ENCODE peak calls at places on chromosomes 13 and 19, in seven cellular contexts. One of them, this sample, is unnamed.

GRCh38 chr13:60572855-60573254 is 175.8 kb downstream of the TDRD3 start:
- DNase-seq in adrenal gland: no peak
- DNase-seq in progenitor cell of endocrine pancreas: no peak
- DNase-seq in activated T-cell treated with anti-CD3 and anti-CD28 coated beads, Interleukin-2, amount 50 U/mL, for 72 hours: no peak
- DNase-seq in neural crest cell: no peak
- DNase-seq in activated naive CD8-positive, alpha-beta T cell treated with anti-CD3 and anti-CD28 coated beads, Interleukin-2, amount 50 U/mL, for 24 hours: no peak
- DNase-seq in DMS 273 treated with DMSO at 0.1 percent for 48 hours: no peak
- DNase-seq in this sample: no peak

GRCh38 chr13:41229356-41229755 is 34.0 kb downstream of the MTRF1 start:
- DNase-seq in progenitor cell of endocrine pancreas: no peak
- DNase-seq in activated T-cell treated with anti-CD3 and anti-CD28 coated beads, Interleukin-2, amount 50 U/mL, for 72 hours: no peak
- DNase-seq in adrenal gland: no peak
- DNase-seq in DMS 273 treated with DMSO at 0.1 percent for 48 hours: no peak
- DNase-seq in activated naive CD8-positive, alpha-beta T cell treated with anti-CD3 and anti-CD28 coated beads, Interleukin-2, amount 50 U/mL, for 24 hours: no peak
- DNase-seq in neural crest cell: no peak
- DNase-seq in this sample: no peak

GRCh38 chr19:47373246-47374240 is 24.4 kb downstream of the DHX34 start:
- DNase-seq in DMS 273 treated with DMSO at 0.1 percent for 48 hours: no peak
- DNase-seq in neural crest cell: no peak
- DNase-seq in activated naive CD8-positive, alpha-beta T cell treated with anti-CD3 and anti-CD28 coated beads, Interleukin-2, amount 50 U/mL, for 24 hours: no peak
- DNase-seq in progenitor cell of endocrine pancreas: no peak
- DNase-seq in activated T-cell treated with anti-CD3 and anti-CD28 coated beads, Interleukin-2, amount 50 U/mL, for 72 hours: no peak
- DNase-seq in adrenal gland: no peak
- DNase-seq in this sample: no peak

GRCh38 chr13:19888799-19889198 is 25.4 kb upstream of the ZMYM5 start:
- DNase-seq in activated T-cell treated with anti-CD3 and anti-CD28 coated beads, Interleukin-2, amount 50 U/mL, for 72 hours: no peak
- DNase-seq in neural crest cell: no peak
- DNase-seq in activated naive CD8-positive, alpha-beta T cell treated with anti-CD3 and anti-CD28 coated beads, Interleukin-2, amount 50 U/mL, for 24 hours: no peak
- DNase-seq in adrenal gland: no peak
- DNase-seq in progenitor cell of endocrine pancreas: no peak
- DNase-seq in DMS 273 treated with DMSO at 0.1 percent for 48 hours: no peak
- DNase-seq in this sample: no peak

GRCh38 chr13:46622918-46623256 is 69.9 kb downstream of the LRCH1 start:
- DNase-seq in activated naive CD8-positive, alpha-beta T cell treated with anti-CD3 and anti-CD28 coated beads, Interleukin-2, amount 50 U/mL, for 24 hours: no peak
- DNase-seq in DMS 273 treated with DMSO at 0.1 percent for 48 hours: peak; percentile 92
- DNase-seq in neural crest cell: no peak
- DNase-seq in adrenal gland: peak; percentile 84
- DNase-seq in progenitor cell of endocrine pancreas: no peak
- DNase-seq in activated T-cell treated with anti-CD3 and anti-CD28 coated beads, Interleukin-2, amount 50 U/mL, for 72 hours: no peak
- DNase-seq in this sample: peak; percentile 66

GRCh38 chr13:39559838-39560237 is 43.2 kb downstream of the LHFPL6 start:
- DNase-seq in DMS 273 treated with DMSO at 0.1 percent for 48 hours: no peak
- DNase-seq in neural crest cell: no peak
- DNase-seq in adrenal gland: no peak
- DNase-seq in progenitor cell of endocrine pancreas: no peak
- DNase-seq in activated naive CD8-positive, alpha-beta T cell treated with anti-CD3 and anti-CD28 coated beads, Interleukin-2, amount 50 U/mL, for 24 hours: no peak
- DNase-seq in activated T-cell treated with anti-CD3 and anti-CD28 coated beads, Interleukin-2, amount 50 U/mL, for 72 hours: no peak
- DNase-seq in this sample: no peak

GRCh38 chr13:111210082-111210481 is 95.0 kb downstream of the ARHGEF7 start:
- DNase-seq in progenitor cell of endocrine pancreas: no peak
- DNase-seq in neural crest cell: no peak
- DNase-seq in DMS 273 treated with DMSO at 0.1 percent for 48 hours: no peak
- DNase-seq in adrenal gland: no peak
- DNase-seq in activated T-cell treated with anti-CD3 and anti-CD28 coated beads, Interleukin-2, amount 50 U/mL, for 72 hours: no peak
- DNase-seq in activated naive CD8-positive, alpha-beta T cell treated with anti-CD3 and anti-CD28 coated beads, Interleukin-2, amount 50 U/mL, for 24 hours: no peak
- DNase-seq in this sample: no peak

GRCh38 chr13:95553614-95554385 is 1.3 kb downstream of the CLDN10 start:
- DNase-seq in DMS 273 treated with DMSO at 0.1 percent for 48 hours: no peak
- DNase-seq in adrenal gland: no peak
- DNase-seq in activated T-cell treated with anti-CD3 and anti-CD28 coated beads, Interleukin-2, amount 50 U/mL, for 72 hours: no peak
- DNase-seq in neural crest cell: no peak
- DNase-seq in activated naive CD8-positive, alpha-beta T cell treated with anti-CD3 and anti-CD28 coated beads, Interleukin-2, amount 50 U/mL, for 24 hours: no peak
- DNase-seq in progenitor cell of endocrine pancreas: no peak
- DNase-seq in this sample: no peak

GRCh38 chr13:40206241-40207109 is 460.0 kb downstream of the FOXO1 start:
- DNase-seq in adrenal gland: no peak
- DNase-seq in activated naive CD8-positive, alpha-beta T cell treated with anti-CD3 and anti-CD28 coated beads, Interleukin-2, amount 50 U/mL, for 24 hours: peak; percentile 40
- DNase-seq in neural crest cell: no peak
- DNase-seq in activated T-cell treated with anti-CD3 and anti-CD28 coated beads, Interleukin-2, amount 50 U/mL, for 72 hours: peak; percentile 55
- DNase-seq in DMS 273 treated with DMSO at 0.1 percent for 48 hours: no peak
- DNase-seq in progenitor cell of endocrine pancreas: no peak
- DNase-seq in this sample: no peak

GRCh38 chr19:7265963-7266362 is 28.3 kb downstream of the INSR start:
- DNase-seq in DMS 273 treated with DMSO at 0.1 percent for 48 hours: no peak
- DNase-seq in activated naive CD8-positive, alpha-beta T cell treated with anti-CD3 and anti-CD28 coated beads, Interleukin-2, amount 50 U/mL, for 24 hours: no peak
- DNase-seq in progenitor cell of endocrine pancreas: no peak
- DNase-seq in adrenal gland: peak; percentile 82
- DNase-seq in neural crest cell: no peak
- DNase-seq in activated T-cell treated with anti-CD3 and anti-CD28 coated beads, Interleukin-2, amount 50 U/mL, for 72 hours: no peak
- DNase-seq in this sample: no peak

GRCh38 chr13:64758520-64758919 is 2471.6 kb downstream of the PCDH9 start:
- DNase-seq in activated T-cell treated with anti-CD3 and anti-CD28 coated beads, Interleukin-2, amount 50 U/mL, for 72 hours: no peak
- DNase-seq in activated naive CD8-positive, alpha-beta T cell treated with anti-CD3 and anti-CD28 coated beads, Interleukin-2, amount 50 U/mL, for 24 hours: no peak
- DNase-seq in adrenal gland: no peak
- DNase-seq in neural crest cell: no peak
- DNase-seq in DMS 273 treated with DMSO at 0.1 percent for 48 hours: no peak
- DNase-seq in progenitor cell of endocrine pancreas: no peak
- DNase-seq in this sample: no peak

GRCh38 chr13:112711528-112712265 is 21.9 kb downstream of the ATP11A start:
- DNase-seq in neural crest cell: peak; percentile 31
- DNase-seq in activated T-cell treated with anti-CD3 and anti-CD28 coated beads, Interleukin-2, amount 50 U/mL, for 72 hours: no peak
- DNase-seq in DMS 273 treated with DMSO at 0.1 percent for 48 hours: peak; percentile 68
- DNase-seq in activated naive CD8-positive, alpha-beta T cell treated with anti-CD3 and anti-CD28 coated beads, Interleukin-2, amount 50 U/mL, for 24 hours: no peak
- DNase-seq in adrenal gland: peak; percentile 95
- DNase-seq in progenitor cell of endocrine pancreas: peak; percentile 44
- DNase-seq in this sample: peak; percentile 92

GRCh38 chr13:23637813-23638212 is 67.6 kb downstream of the TNFRSF19 start:
- DNase-seq in DMS 273 treated with DMSO at 0.1 percent for 48 hours: peak; percentile 53
- DNase-seq in activated naive CD8-positive, alpha-beta T cell treated with anti-CD3 and anti-CD28 coated beads, Interleukin-2, amount 50 U/mL, for 24 hours: no peak
- DNase-seq in adrenal gland: no peak
- DNase-seq in neural crest cell: no peak
- DNase-seq in progenitor cell of endocrine pancreas: no peak
- DNase-seq in activated T-cell treated with anti-CD3 and anti-CD28 coated beads, Interleukin-2, amount 50 U/mL, for 72 hours: no peak
- DNase-seq in this sample: no peak

GRCh38 chr13:63425131-63425530 is 2009.5 kb upstream of the PCDH20 start:
- DNase-seq in activated T-cell treated with anti-CD3 and anti-CD28 coated beads, Interleukin-2, amount 50 U/mL, for 72 hours: no peak
- DNase-seq in neural crest cell: no peak
- DNase-seq in activated naive CD8-positive, alpha-beta T cell treated with anti-CD3 and anti-CD28 coated beads, Interleukin-2, amount 50 U/mL, for 24 hours: no peak
- DNase-seq in adrenal gland: no peak
- DNase-seq in progenitor cell of endocrine pancreas: no peak
- DNase-seq in DMS 273 treated with DMSO at 0.1 percent for 48 hours: no peak
- DNase-seq in this sample: no peak

GRCh38 chr19:8149261-8150094 is at the start of gene FBN3:
- DNase-seq in neural crest cell: no peak
- DNase-seq in activated T-cell treated with anti-CD3 and anti-CD28 coated beads, Interleukin-2, amount 50 U/mL, for 72 hours: peak; percentile 8
- DNase-seq in DMS 273 treated with DMSO at 0.1 percent for 48 hours: no peak
- DNase-seq in activated naive CD8-positive, alpha-beta T cell treated with anti-CD3 and anti-CD28 coated beads, Interleukin-2, amount 50 U/mL, for 24 hours: no peak
- DNase-seq in adrenal gland: no peak
- DNase-seq in progenitor cell of endocrine pancreas: peak; percentile 60
- DNase-seq in this sample: no peak

GRCh38 chr19:1942078-1942933 is 1.3 kb downstream of the CSNK1G2 start:
- DNase-seq in DMS 273 treated with DMSO at 0.1 percent for 48 hours: peak; percentile 9
- DNase-seq in neural crest cell: peak; percentile 70
- DNase-seq in activated naive CD8-positive, alpha-beta T cell treated with anti-CD3 and anti-CD28 coated beads, Interleukin-2, amount 50 U/mL, for 24 hours: peak; percentile 81
- DNase-seq in progenitor cell of endocrine pancreas: peak; percentile 71
- DNase-seq in activated T-cell treated with anti-CD3 and anti-CD28 coated beads, Interleukin-2, amount 50 U/mL, for 72 hours: peak; percentile 80
- DNase-seq in adrenal gland: peak; percentile 88
- DNase-seq in this sample: peak; percentile 82

GRCh38 chr19:17686027-17686511 is 2.1 kb downstream of the UNC13A start:
- DNase-seq in activated naive CD8-positive, alpha-beta T cell treated with anti-CD3 and anti-CD28 coated beads, Interleukin-2, amount 50 U/mL, for 24 hours: no peak
- DNase-seq in neural crest cell: no peak
- DNase-seq in activated T-cell treated with anti-CD3 and anti-CD28 coated beads, Interleukin-2, amount 50 U/mL, for 72 hours: no peak
- DNase-seq in progenitor cell of endocrine pancreas: no peak
- DNase-seq in adrenal gland: peak; percentile 75
- DNase-seq in DMS 273 treated with DMSO at 0.1 percent for 48 hours: no peak
- DNase-seq in this sample: no peak

GRCh38 chr13:19596960-19597361 is 35.6 kb upstream of the TPTE2 start:
- DNase-seq in activated naive CD8-positive, alpha-beta T cell treated with anti-CD3 and anti-CD28 coated beads, Interleukin-2, amount 50 U/mL, for 24 hours: no peak
- DNase-seq in progenitor cell of endocrine pancreas: no peak
- DNase-seq in neural crest cell: no peak
- DNase-seq in activated T-cell treated with anti-CD3 and anti-CD28 coated beads, Interleukin-2, amount 50 U/mL, for 72 hours: no peak
- DNase-seq in adrenal gland: no peak
- DNase-seq in DMS 273 treated with DMSO at 0.1 percent for 48 hours: no peak
- DNase-seq in this sample: no peak

GRCh38 chr19:42287826-42288107 is 14.2 kb upstream of the PRR19 start:
- DNase-seq in DMS 273 treated with DMSO at 0.1 percent for 48 hours: no peak
- DNase-seq in activated T-cell treated with anti-CD3 and anti-CD28 coated beads, Interleukin-2, amount 50 U/mL, for 72 hours: no peak
- DNase-seq in progenitor cell of endocrine pancreas: no peak
- DNase-seq in activated naive CD8-positive, alpha-beta T cell treated with anti-CD3 and anti-CD28 coated beads, Interleukin-2, amount 50 U/mL, for 24 hours: no peak
- DNase-seq in adrenal gland: no peak
- DNase-seq in neural crest cell: no peak
- DNase-seq in this sample: no peak

GRCh38 chr13:85995788-85996418 is 196.7 kb upstream of the SLITRK6 start:
- DNase-seq in adrenal gland: no peak
- DNase-seq in activated naive CD8-positive, alpha-beta T cell treated with anti-CD3 and anti-CD28 coated beads, Interleukin-2, amount 50 U/mL, for 24 hours: no peak
- DNase-seq in progenitor cell of endocrine pancreas: no peak
- DNase-seq in activated T-cell treated with anti-CD3 and anti-CD28 coated beads, Interleukin-2, amount 50 U/mL, for 72 hours: no peak
- DNase-seq in DMS 273 treated with DMSO at 0.1 percent for 48 hours: no peak
- DNase-seq in neural crest cell: no peak
- DNase-seq in this sample: no peak

GRCh38 chr19:45076029-45076850 is at the start of gene ZNF296:
- DNase-seq in activated naive CD8-positive, alpha-beta T cell treated with anti-CD3 and anti-CD28 coated beads, Interleukin-2, amount 50 U/mL, for 24 hours: peak; percentile 86
- DNase-seq in progenitor cell of endocrine pancreas: peak; percentile 55
- DNase-seq in DMS 273 treated with DMSO at 0.1 percent for 48 hours: peak; percentile 34
- DNase-seq in adrenal gland: peak; percentile 83
- DNase-seq in activated T-cell treated with anti-CD3 and anti-CD28 coated beads, Interleukin-2, amount 50 U/mL, for 72 hours: peak; percentile 90
- DNase-seq in neural crest cell: no peak
- DNase-seq in this sample: peak; percentile 59

GRCh38 chr19:35063940-35064818 is 22.7 kb downstream of the HPN start:
- DNase-seq in activated T-cell treated with anti-CD3 and anti-CD28 coated beads, Interleukin-2, amount 50 U/mL, for 72 hours: no peak
- DNase-seq in DMS 273 treated with DMSO at 0.1 percent for 48 hours: peak; percentile 17
- DNase-seq in activated naive CD8-positive, alpha-beta T cell treated with anti-CD3 and anti-CD28 coated beads, Interleukin-2, amount 50 U/mL, for 24 hours: no peak
- DNase-seq in progenitor cell of endocrine pancreas: no peak
- DNase-seq in neural crest cell: no peak
- DNase-seq in adrenal gland: no peak
- DNase-seq in this sample: no peak

GRCh38 chr13:31978021-31978420 is 53.6 kb upstream of the FRY start:
- DNase-seq in adrenal gland: no peak
- DNase-seq in neural crest cell: no peak
- DNase-seq in progenitor cell of endocrine pancreas: no peak
- DNase-seq in activated T-cell treated with anti-CD3 and anti-CD28 coated beads, Interleukin-2, amount 50 U/mL, for 72 hours: no peak
- DNase-seq in DMS 273 treated with DMSO at 0.1 percent for 48 hours: no peak
- DNase-seq in activated naive CD8-positive, alpha-beta T cell treated with anti-CD3 and anti-CD28 coated beads, Interleukin-2, amount 50 U/mL, for 24 hours: no peak
- DNase-seq in this sample: no peak

GRCh38 chr13:81133066-81133465 is 792.1 kb upstream of the SPRY2 start:
- DNase-seq in adrenal gland: no peak
- DNase-seq in activated naive CD8-positive, alpha-beta T cell treated with anti-CD3 and anti-CD28 coated beads, Interleukin-2, amount 50 U/mL, for 24 hours: no peak
- DNase-seq in neural crest cell: no peak
- DNase-seq in activated T-cell treated with anti-CD3 and anti-CD28 coated beads, Interleukin-2, amount 50 U/mL, for 72 hours: no peak
- DNase-seq in DMS 273 treated with DMSO at 0.1 percent for 48 hours: no peak
- DNase-seq in progenitor cell of endocrine pancreas: no peak
- DNase-seq in this sample: no peak

GRCh38 chr19:14536926-14537692 is 7.7 kb downstream of the TECR start:
- DNase-seq in progenitor cell of endocrine pancreas: peak; percentile 59
- DNase-seq in activated naive CD8-positive, alpha-beta T cell treated with anti-CD3 and anti-CD28 coated beads, Interleukin-2, amount 50 U/mL, for 24 hours: peak; percentile 46
- DNase-seq in neural crest cell: peak; percentile 44
- DNase-seq in DMS 273 treated with DMSO at 0.1 percent for 48 hours: no peak
- DNase-seq in adrenal gland: peak; percentile 88
- DNase-seq in activated T-cell treated with anti-CD3 and anti-CD28 coated beads, Interleukin-2, amount 50 U/mL, for 72 hours: peak; percentile 55
- DNase-seq in this sample: peak; percentile 67

GRCh38 chr13:42602910-42603309 is 29.0 kb downstream of the TNFSF11 start:
- DNase-seq in activated naive CD8-positive, alpha-beta T cell treated with anti-CD3 and anti-CD28 coated beads, Interleukin-2, amount 50 U/mL, for 24 hours: no peak
- DNase-seq in activated T-cell treated with anti-CD3 and anti-CD28 coated beads, Interleukin-2, amount 50 U/mL, for 72 hours: no peak
- DNase-seq in adrenal gland: no peak
- DNase-seq in neural crest cell: no peak
- DNase-seq in progenitor cell of endocrine pancreas: no peak
- DNase-seq in DMS 273 treated with DMSO at 0.1 percent for 48 hours: no peak
- DNase-seq in this sample: no peak

GRCh38 chr13:113006660-113007059 is 37.6 kb downstream of the MCF2L start:
- DNase-seq in activated T-cell treated with anti-CD3 and anti-CD28 coated beads, Interleukin-2, amount 50 U/mL, for 72 hours: no peak
- DNase-seq in adrenal gland: no peak
- DNase-seq in progenitor cell of endocrine pancreas: no peak
- DNase-seq in DMS 273 treated with DMSO at 0.1 percent for 48 hours: no peak
- DNase-seq in neural crest cell: no peak
- DNase-seq in activated naive CD8-positive, alpha-beta T cell treated with anti-CD3 and anti-CD28 coated beads, Interleukin-2, amount 50 U/mL, for 24 hours: no peak
- DNase-seq in this sample: no peak

GRCh38 chr19:18310118-18310909 is 12.6 kb downstream of the LSM4 start:
- DNase-seq in neural crest cell: no peak
- DNase-seq in activated T-cell treated with anti-CD3 and anti-CD28 coated beads, Interleukin-2, amount 50 U/mL, for 72 hours: no peak
- DNase-seq in DMS 273 treated with DMSO at 0.1 percent for 48 hours: no peak
- DNase-seq in adrenal gland: no peak
- DNase-seq in activated naive CD8-positive, alpha-beta T cell treated with anti-CD3 and anti-CD28 coated beads, Interleukin-2, amount 50 U/mL, for 24 hours: peak; percentile 7
- DNase-seq in progenitor cell of endocrine pancreas: no peak
- DNase-seq in this sample: no peak

This sample was measured in heart left ventricle.